ENCODE peak calls at places on chromosomes 4 and X, in four cellular contexts. S is GM12878, A is K562, X is HepG2. N is an unnamed sample.

GRCh38 chr4:26458104-26458503 is 32.2 kb downstream of the CCKAR start:
- DNase-seq in S (no peak), A (no peak), X (no peak), N (no peak)

GRCh38 chr4:150436598-150437370 is 145.2 kb upstream of the MAB21L2 start:
- DNase-seq in S (no peak), A (no peak), X (no peak), N (no peak)

GRCh38 chr4:1940566-1940965 is 68.2 kb downstream of the NELFA start:
- DNase-seq in S (no peak), A (no peak), X (no peak), N (no peak)

GRCh38 chr4:169720529-169720928 is 37.2 kb downstream of the HPF1 start:
- DNase-seq in S (no peak), A (no peak), X (no peak), N (no peak)

GRCh38 chr4:134544303-134544761 is 342.7 kb upstream of the PABPC4L start:
- DNase-seq in S (no peak), A (no peak), X (no peak), N (peak)

GRCh38 chrX:130080791-130081367 is 29.4 kb downstream of the ELF4 start:
- DNase-seq in S (no peak), A (no peak), X (no peak), N (no peak)

GRCh38 chr4:89438102-89438831 is 130.7 kb upstream of the GPRIN3 start:
- DNase-seq in S (peak), A (peak), X (peak), N (peak)

GRCh38 chr4:76663794-76664193 is 228.8 kb downstream of the SHROOM3 start:
- DNase-seq in S (no peak), A (no peak), X (no peak), N (no peak)

GRCh38 chr4:15239866-15240265 is 188.0 kb upstream of the C1QTNF7 start:
- DNase-seq in S (no peak), A (no peak), X (no peak), N (no peak)

GRCh38 chrX:68084765-68085164 is 348.5 kb downstream of the OPHN1 start:
- DNase-seq in S (no peak), A (no peak), X (no peak), N (no peak)

GRCh38 chr4:157961591-157961990 is 211.2 kb downstream of the GASK1B start:
- DNase-seq in S (no peak), A (no peak), X (no peak), N (no peak)

GRCh38 chrX:129612396-129612795 is 42.4 kb downstream of the APLN start:
- DNase-seq in S (no peak), A (no peak), X (no peak), N (no peak)

GRCh38 chr4:81397635-81398034 is 74.1 kb downstream of the RASGEF1B start:
- DNase-seq in S (no peak), A (no peak), X (no peak), N (no peak)

GRCh38 chr4:39756159-39756558 is 58.2 kb downstream of the UBE2K start:
- DNase-seq in S (no peak), A (no peak), X (no peak), N (no peak)

GRCh38 chr4:26077840-26078239 is 163.8 kb downstream of the SMIM20 start:
- DNase-seq in S (no peak), A (no peak), X (no peak), N (no peak)

GRCh38 chr4:40177591-40177990 is 19.2 kb upstream of the RHOH start:
- DNase-seq in S (no peak), A (no peak), X (no peak), N (no peak)

GRCh38 chrX:51860679-51861078 is 32.7 kb upstream of the MAGED1 start:
- DNase-seq in S (no peak), A (peak), X (peak), N (peak)

GRCh38 chrX:72029473-72030411 is 102.0 kb downstream of the RTL5 start:
- DNase-seq in S (no peak), A (no peak), X (peak), N (no peak)

GRCh38 chr4:169640261-169640880 is 20.0 kb downstream of the CLCN3 start:
- DNase-seq in S (no peak), A (no peak), X (no peak), N (no peak)

GRCh38 chr4:38099908-38100407 is 139.8 kb downstream of the PTTG2 start:
- DNase-seq in S (no peak), A (no peak), X (no peak), N (no peak)

GRCh38 chr4:109332926-109333464 is 30.5 kb upstream of the COL25A1 start:
- DNase-seq in S (no peak), A (peak), X (no peak), N (peak)

GRCh38 chrX:19512961-19513360 is 2.3 kb downstream of the MAP3K15 start:
- DNase-seq in S (no peak), A (no peak), X (no peak), N (no peak)

GRCh38 chr4:3729188-3729884 is 36.8 kb upstream of the ADRA2C start:
- DNase-seq in S (no peak), A (no peak), X (no peak), N (no peak)

GRCh38 chr4:23135792-23136645 is 443.3 kb downstream of the GBA3 start:
- DNase-seq in S (no peak), A (peak), X (peak), N (peak)
- TF ChIP-seq FOXK2 in S (no peak), A (no peak), X (no peak), N (no peak)

GRCh38 chr4:8181119-8181518 is 18.0 kb upstream of the SH3TC1 start:
- DNase-seq in S (no peak), A (no peak), X (no peak), N (no peak)

GRCh38 chr4:8177956-8178355 is 19.3 kb upstream of the ABLIM2 start:
- DNase-seq in S (no peak), A (no peak), X (no peak), N (no peak)

GRCh38 chr4:8179074-8179473 is 20.0 kb upstream of the SH3TC1 start:
- DNase-seq in S (no peak), A (no peak), X (no peak), N (no peak)

GRCh38 chr4:8180310-8181093 is 18.6 kb upstream of the SH3TC1 start:
- DNase-seq in S (no peak), A (no peak), X (no peak), N (no peak)

DNA sequence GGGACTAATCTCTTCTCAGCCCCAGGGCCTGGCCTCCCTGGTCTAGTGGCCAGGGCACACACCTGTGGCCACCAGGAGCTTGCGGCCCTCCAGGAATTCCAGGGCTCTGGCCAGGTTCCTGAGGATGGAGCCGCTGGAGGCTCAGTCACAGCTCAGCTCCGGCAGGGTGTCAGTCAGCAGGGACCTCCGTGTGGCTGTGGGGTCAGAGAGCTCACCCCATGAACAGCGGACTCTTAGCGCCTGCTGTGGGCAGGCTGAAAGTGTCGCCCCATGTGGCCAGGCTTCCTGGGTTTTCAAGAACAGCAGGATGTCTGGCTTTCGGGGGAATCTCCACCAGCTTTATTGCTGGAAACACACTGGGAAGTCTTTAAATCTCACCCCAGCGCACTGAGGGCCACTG is 19.3 kb upstream of the SH3TC1 start:
- DNase-seq in S (no peak), A (no peak), X (no peak), N (no peak)
- TF ChIP-seq TARDBP in S (no peak), A (no peak), X (no peak), N (no peak)

DNA sequence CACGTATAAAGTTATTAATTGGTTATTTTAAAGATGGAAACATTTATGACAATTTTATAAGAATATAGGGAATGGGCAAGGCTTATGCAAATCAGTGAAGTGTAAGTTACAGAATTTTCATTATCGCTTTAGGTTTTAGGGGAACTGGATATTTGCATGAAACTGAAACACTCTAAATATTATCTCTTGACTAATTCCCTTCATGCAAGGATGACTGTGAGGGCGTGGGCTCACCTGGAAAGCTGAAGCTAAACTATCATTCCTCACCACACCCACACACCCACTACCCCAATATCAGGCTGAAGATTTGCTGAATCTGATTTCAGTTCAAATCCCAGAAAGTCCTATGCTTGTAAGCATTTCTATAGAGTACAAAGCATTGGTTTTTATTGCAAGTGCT is 81.7 kb upstream of the ARHGAP24 start:
- DNase-seq in S (peak), A (no peak), X (no peak), N (no peak)
- TF ChIP-seq FOXK2 in S (no peak), A (no peak), X (no peak), N (no peak)

DNA sequence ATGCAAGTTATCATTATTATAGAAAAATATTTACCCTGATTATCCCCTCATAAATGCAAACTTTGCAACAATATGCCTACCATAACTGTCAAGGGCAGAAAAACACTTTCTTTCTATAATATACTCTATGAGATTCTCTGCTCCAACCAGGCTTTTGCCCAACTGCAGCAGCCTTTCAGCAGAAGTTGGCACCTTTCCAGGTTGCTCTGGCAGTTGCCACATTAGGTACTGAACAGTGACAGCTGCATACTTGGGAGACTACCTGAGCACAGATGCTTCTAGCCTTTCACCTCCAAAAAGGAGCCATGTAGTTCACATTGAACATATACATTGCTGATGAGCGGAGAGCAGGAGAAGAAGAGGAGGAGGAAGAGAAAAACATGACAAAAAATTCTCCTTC is 69.5 kb upstream of the BRWD3 start:
- DNase-seq in S (no peak), A (no peak), X (no peak), N (no peak)
- TF ChIP-seq TARDBP in S (no peak), A (no peak), X (no peak), N (no peak)

N was measured in HEK293T.